ENCODE peak calls at places on chromosomes 7 and 10, in six cellular contexts. I is ovary, X is astrocyte of the spinal cord, S is SW480, T is A549, L is NCI-H1417. F is an unnamed sample.

GRCh38 chr7:32506266-32507054 is 11.2 kb downstream of the AVL9 start:
- DNase-seq in I (no peak), X (peak; percentile 86), S (peak; percentile 37), T (peak; percentile 79), L (no peak), F (no peak)

GRCh38 chr7:66894463-66895080 is 26.5 kb upstream of the TMEM248 start:
- DNase-seq in I (no peak), X (peak; percentile 65), S (no peak), T (no peak), L (peak; percentile 19), F (no peak)

GRCh38 chr7:158549176-158549833 is 38.3 kb downstream of the PTPRN2 start:
- DNase-seq in I (no peak), X (peak; percentile 2), S (no peak), T (no peak), L (no peak), F (no peak)

GRCh38 chr10:79210672-79211071 is 136.6 kb upstream of the PPIF start:
- DNase-seq in I (no peak), X (no peak), S (no peak), T (no peak), L (no peak), F (no peak)

GRCh38 chr7:33108591-33108930 is 643 bp downstream of the RP9 start:
- DNase-seq in I (no peak), X (no peak), S (peak; percentile 65), T (no peak), L (no peak), F (no peak)

GRCh38 chr7:133705596-133705995 is 421.5 kb upstream of the LRGUK start:
- DNase-seq in I (no peak), X (peak; percentile 62), S (peak; percentile 54), T (peak; percentile 86), L (no peak), F (no peak)

GRCh38 chr10:122492955-122493597 is 31.7 kb downstream of the HTRA1 start:
- DNase-seq in I (peak; percentile 63), X (no peak), S (no peak), T (no peak), L (no peak), F (no peak)

GRCh38 chr10:86263209-86263608 is 103.4 kb downstream of the GRID1 start:
- DNase-seq in I (no peak), X (no peak), S (no peak), T (no peak), L (no peak), F (no peak)

GRCh38 chr10:120940299-120940900 is 89.2 kb downstream of the WDR11 start:
- DNase-seq in I (no peak), X (no peak), S (no peak), T (no peak), L (no peak), F (no peak)

GRCh38 chr10:46284286-46285229 is 2.2 kb upstream of the ANTXRL start:
- DNase-seq in I (peak; percentile 75), X (peak; percentile 52), S (peak; percentile 66), T (peak; percentile 89), L (peak; percentile 89), F (peak; percentile 78)

GRCh38 chr10:6490594-6490993 is 89.5 kb downstream of the PRKCQ start:
- DNase-seq in I (no peak), X (no peak), S (no peak), T (no peak), L (no peak), F (no peak)

GRCh38 chr10:84158061-84158460 is 15.5 kb upstream of the GPR15LG start:
- DNase-seq in I (no peak), X (no peak), S (no peak), T (no peak), L (no peak), F (no peak)

GRCh38 chr10:61731638-61732037 is 68.9 kb downstream of the CABCOCO1 start:
- DNase-seq in I (no peak), X (no peak), S (no peak), T (no peak), L (no peak), F (no peak)

GRCh38 chr7:94044806-94045205 is 40.7 kb upstream of the BET1 start:
- DNase-seq in I (no peak), X (no peak), S (no peak), T (no peak), L (no peak), F (no peak)

GRCh38 chr10:23917251-23917908 is 291.6 kb upstream of the KIAA1217 start:
- DNase-seq in I (no peak), X (no peak), S (no peak), T (no peak), L (no peak), F (no peak)

GRCh38 chr10:84820121-84820520 is 491.7 kb downstream of the CCSER2 start:
- DNase-seq in I (no peak), X (no peak), S (peak; percentile 42), T (peak; percentile 12), L (peak; percentile 41), F (no peak)

GRCh38 chr10:3045471-3046209 is 21.7 kb upstream of the PFKP start:
- DNase-seq in I (peak; percentile 65), X (peak; percentile 84), S (no peak), T (peak; percentile 82), L (no peak), F (no peak)

GRCh38 chr10:87757685-87758084 is 60.3 kb downstream of the ATAD1 start:
- DNase-seq in I (no peak), X (no peak), S (no peak), T (no peak), L (no peak), F (no peak)

GRCh38 chr10:10873289-10873688 is 144.4 kb upstream of the CELF2 start:
- DNase-seq in I (no peak), X (no peak), S (no peak), T (no peak), L (no peak), F (no peak)

GRCh38 chr10:117137911-117138642 is at the start of gene VAX1:
- DNase-seq in I (no peak), X (no peak), S (no peak), T (peak; percentile 54), L (peak; percentile 58), F (no peak)

GRCh38 chr7:29564455-29565185 is 985 bp downstream of the PRR15 start:
- DNase-seq in I (peak; percentile 70), X (peak; percentile 49), S (peak; percentile 73), T (peak; percentile 37), L (no peak), F (peak; percentile 41)

GRCh38 chr7:98613601-98614425 is 3.3 kb upstream of the NPTX2 start:
- DNase-seq in I (no peak), X (peak; percentile 40), S (peak; percentile 48), T (peak; percentile 37), L (no peak), F (no peak)

GRCh38 chr10:91163709-91164474 is 56.6 kb upstream of the PCGF5 start:
- DNase-seq in I (peak; percentile 85), X (peak; percentile 85), S (peak; percentile 78), T (peak; percentile 79), L (peak; percentile 37), F (no peak)

GRCh38 chr7:120856621-120857352 is 1.2 kb downstream of the TSPAN12 start:
- DNase-seq in I (peak; percentile 18), X (peak; percentile 10), S (peak; percentile 56), T (peak; percentile 39), L (peak; percentile 78), F (no peak)

GRCh38 chr10:119940487-119940886 is 48.0 kb downstream of the SEC23IP start:
- DNase-seq in I (no peak), X (no peak), S (no peak), T (no peak), L (no peak), F (no peak)

GRCh38 chr10:51718804-51719291 is 19.5 kb upstream of the CSTF2T start:
- DNase-seq in I (no peak), X (no peak), S (no peak), T (peak; percentile 10), L (no peak), F (no peak)

GRCh38 chr7:102874966-102875365 is 37.8 kb upstream of the LRRC17 start:
- DNase-seq in I (no peak), X (no peak), S (no peak), T (no peak), L (no peak), F (no peak)

GRCh38 chr7:38840736-38841460 is 68.1 kb downstream of the VPS41 start:
- DNase-seq in I (no peak), X (peak; percentile 82), S (no peak), T (no peak), L (no peak), F (no peak)

GRCh38 chr7:155231241-155231800 is 66.4 kb upstream of the INSIG1 start:
- DNase-seq in I (no peak), X (no peak), S (no peak), T (no peak), L (no peak), F (no peak)

GRCh38 chr7:134480730-134481129 is 21.8 kb upstream of the AKR1B1 start:
- DNase-seq in I (no peak), X (peak; percentile 41), S (peak; percentile 85), T (peak; percentile 59), L (no peak), F (no peak)

GRCh38 chr7:140212100-140212881 is 35.5 kb upstream of the KDM7A start:
- DNase-seq in I (no peak), X (no peak), S (no peak), T (no peak), L (no peak), F (no peak)

GRCh38 chr10:110067960-110068770 is 60.4 kb downstream of the ADD3 start:
- DNase-seq in I (no peak), X (no peak), S (no peak), T (no peak), L (no peak), F (no peak)

GRCh38 chr7:88306590-88307048 is at the start of gene STEAP4:
- DNase-seq in I (peak; percentile 38), X (peak; percentile 39), S (peak; percentile 31), T (peak; percentile 40), L (no peak), F (no peak)

GRCh38 chr10:110860576-110861241 is 11.0 kb upstream of the PDCD4 start:
- DNase-seq in I (no peak), X (no peak), S (no peak), T (no peak), L (no peak), F (no peak)

GRCh38 chr7:157555308-157555707 is 218.5 kb downstream of the DNAJB6 start:
- DNase-seq in I (no peak), X (peak; percentile 66), S (peak; percentile 96), T (peak; percentile 49), L (no peak), F (no peak)

GRCh38 chr7:130971297-130971696 is 237.3 kb upstream of the KLF14 start:
- DNase-seq in I (no peak), X (no peak), S (no peak), T (no peak), L (no peak), F (no peak)

GRCh38 chr7:33503014-33503413 is 373.6 kb downstream of the BBS9 start:
- DNase-seq in I (no peak), X (no peak), S (no peak), T (no peak), L (no peak), F (no peak)